ENCODE peak calls at places on chromosomes 13 and 19, in four cellular contexts. One of them, this sample, is unnamed.

GRCh38 chr19:43700368-43701015 is 15.4 kb upstream of the IRGC start:
- DNase-seq in fibroblast of mammary gland: peak
- DNase-seq in Peyer's patch: no peak
- DNase-seq in kidney epithelial cell: no peak
- DNase-seq in this sample: peak

GRCh38 chr13:67075239-67075638 is 154.9 kb downstream of the PCDH9 start:
- DNase-seq in fibroblast of mammary gland: peak
- DNase-seq in Peyer's patch: no peak
- DNase-seq in kidney epithelial cell: no peak
- DNase-seq in this sample: no peak

GRCh38 chr19:10508707-10509106 is 5.6 kb upstream of the KEAP1 start:
- DNase-seq in fibroblast of mammary gland: peak
- DNase-seq in Peyer's patch: no peak
- DNase-seq in kidney epithelial cell: no peak
- DNase-seq in this sample: no peak

GRCh38 chr19:35207391-35207871 is 21.1 kb downstream of the FAM187B start:
- DNase-seq in fibroblast of mammary gland: no peak
- DNase-seq in Peyer's patch: no peak
- DNase-seq in kidney epithelial cell: no peak
- DNase-seq in this sample: no peak

GRCh38 chr13:67049744-67050143 is 180.4 kb downstream of the PCDH9 start:
- DNase-seq in fibroblast of mammary gland: no peak
- DNase-seq in Peyer's patch: no peak
- DNase-seq in kidney epithelial cell: no peak
- DNase-seq in this sample: no peak

GRCh38 chr19:5838437-5839311 is 828 bp downstream of the FUT6 start:
- DNase-seq in fibroblast of mammary gland: no peak
- DNase-seq in Peyer's patch: peak
- DNase-seq in kidney epithelial cell: no peak
- DNase-seq in this sample: no peak

GRCh38 chr19:46944918-46945628 is 74.6 kb upstream of the NPAS1 start:
- DNase-seq in fibroblast of mammary gland: peak
- DNase-seq in Peyer's patch: peak
- DNase-seq in kidney epithelial cell: no peak
- DNase-seq in this sample: no peak

GRCh38 chr13:101695870-101696516 is 243.5 kb downstream of the ITGBL1 start:
- DNase-seq in fibroblast of mammary gland: peak
- DNase-seq in Peyer's patch: no peak
- DNase-seq in kidney epithelial cell: no peak
- DNase-seq in this sample: no peak

GRCh38 chr13:76864259-76864658 is 21.9 kb downstream of the KCTD12 start:
- DNase-seq in fibroblast of mammary gland: no peak
- DNase-seq in Peyer's patch: no peak
- DNase-seq in kidney epithelial cell: no peak
- DNase-seq in this sample: no peak

GRCh38 chr19:49957262-49957915 is 3.6 kb downstream of the SIGLEC11 start:
- DNase-seq in fibroblast of mammary gland: no peak
- DNase-seq in Peyer's patch: no peak
- DNase-seq in kidney epithelial cell: no peak
- DNase-seq in this sample: no peak

GRCh38 chr19:58558066-58558622 is at the start of gene UBE2M:
- DNase-seq in fibroblast of mammary gland: peak
- DNase-seq in Peyer's patch: no peak
- DNase-seq in kidney epithelial cell: no peak
- DNase-seq in this sample: no peak

GRCh38 chr13:30418075-30418715 is 4.1 kb upstream of the UBE2L5 start:
- DNase-seq in fibroblast of mammary gland: no peak
- DNase-seq in Peyer's patch: no peak
- DNase-seq in kidney epithelial cell: no peak
- DNase-seq in this sample: no peak

GRCh38 chr19:5993516-5994406 is 15.8 kb upstream of the RANBP3 start:
- DNase-seq in fibroblast of mammary gland: no peak
- DNase-seq in Peyer's patch: peak
- DNase-seq in kidney epithelial cell: no peak
- DNase-seq in this sample: no peak

GRCh38 chr13:108213946-108214345 is 1.4 kb downstream of the LIG4 start:
- DNase-seq in fibroblast of mammary gland: peak
- DNase-seq in Peyer's patch: no peak
- DNase-seq in kidney epithelial cell: no peak
- DNase-seq in this sample: no peak

GRCh38 chr13:30774214-30774730 is 38.9 kb downstream of the ALOX5AP start:
- DNase-seq in fibroblast of mammary gland: no peak
- DNase-seq in Peyer's patch: no peak
- DNase-seq in kidney epithelial cell: no peak
- DNase-seq in this sample: no peak

GRCh38 chr19:55643733-55644116 is 276 bp downstream of the ZNF581 start:
- DNase-seq in fibroblast of mammary gland: no peak
- DNase-seq in Peyer's patch: peak
- DNase-seq in kidney epithelial cell: no peak
- DNase-seq in this sample: no peak

GRCh38 chr19:47679251-47679900 is 33.8 kb upstream of the EHD2 start:
- DNase-seq in fibroblast of mammary gland: no peak
- DNase-seq in Peyer's patch: peak
- DNase-seq in kidney epithelial cell: no peak
- DNase-seq in this sample: no peak

GRCh38 chr13:44103721-44104490 is 224.2 kb downstream of the LACC1 start:
- DNase-seq in fibroblast of mammary gland: no peak
- DNase-seq in Peyer's patch: no peak
- DNase-seq in kidney epithelial cell: no peak
- DNase-seq in this sample: no peak

GRCh38 chr19:741506-742131 is 9.3 kb upstream of the MISP start:
- DNase-seq in fibroblast of mammary gland: no peak
- DNase-seq in Peyer's patch: no peak
- DNase-seq in kidney epithelial cell: no peak
- DNase-seq in this sample: no peak

GRCh38 chr13:23799945-23800344 is 89.3 kb downstream of the MIPEP start:
- DNase-seq in fibroblast of mammary gland: peak
- DNase-seq in Peyer's patch: no peak
- DNase-seq in kidney epithelial cell: no peak
- DNase-seq in this sample: peak

GRCh38 chr19:29397748-29398147 is 128.0 kb upstream of the VSTM2B start:
- DNase-seq in fibroblast of mammary gland: no peak
- DNase-seq in Peyer's patch: no peak
- DNase-seq in kidney epithelial cell: no peak
- DNase-seq in this sample: no peak

GRCh38 chr19:11924886-11925583 is at the start of gene ZNF700:
- DNase-seq in fibroblast of mammary gland: peak
- DNase-seq in Peyer's patch: peak
- DNase-seq in kidney epithelial cell: peak
- DNase-seq in this sample: peak

GRCh38 chr13:26831336-26831908 is 70.8 kb upstream of the GPR12 start:
- DNase-seq in fibroblast of mammary gland: no peak
- DNase-seq in Peyer's patch: no peak
- DNase-seq in kidney epithelial cell: no peak
- DNase-seq in this sample: no peak

GRCh38 chr13:21576424-21576823 is 27.5 kb downstream of the MICU2 start:
- DNase-seq in fibroblast of mammary gland: no peak
- DNase-seq in Peyer's patch: no peak
- DNase-seq in kidney epithelial cell: no peak
- DNase-seq in this sample: no peak

GRCh38 chr19:13212759-13213330 is 62.6 kb downstream of the IER2 start:
- DNase-seq in fibroblast of mammary gland: peak
- DNase-seq in Peyer's patch: peak
- DNase-seq in kidney epithelial cell: no peak
- DNase-seq in this sample: peak

GRCh38 chr13:66154981-66155380 is 1075.2 kb downstream of the PCDH9 start:
- DNase-seq in fibroblast of mammary gland: peak
- DNase-seq in Peyer's patch: no peak
- DNase-seq in kidney epithelial cell: no peak
- DNase-seq in this sample: no peak

GRCh38 chr13:46721054-46721453 is 75.9 kb downstream of the ESD start:
- DNase-seq in fibroblast of mammary gland: peak
- DNase-seq in Peyer's patch: no peak
- DNase-seq in kidney epithelial cell: no peak
- DNase-seq in this sample: no peak

GRCh38 chr19:15291666-15292065 is 40.7 kb downstream of the BRD4 start:
- DNase-seq in fibroblast of mammary gland: no peak
- DNase-seq in Peyer's patch: no peak
- DNase-seq in kidney epithelial cell: no peak
- DNase-seq in this sample: no peak

GRCh38 chr19:48509467-48510194 is 2.0 kb downstream of the LMTK3 start:
- DNase-seq in fibroblast of mammary gland: no peak
- DNase-seq in Peyer's patch: no peak
- DNase-seq in kidney epithelial cell: no peak
- DNase-seq in this sample: no peak

GRCh38 chr19:16076958-16077611 is 790 bp downstream of the TPM4 start:
- DNase-seq in fibroblast of mammary gland: no peak
- DNase-seq in Peyer's patch: peak
- DNase-seq in kidney epithelial cell: no peak
- DNase-seq in this sample: no peak

GRCh38 chr13:110989331-110989730 is 74.5 kb upstream of the ANKRD10 start:
- DNase-seq in fibroblast of mammary gland: peak
- DNase-seq in Peyer's patch: no peak
- DNase-seq in kidney epithelial cell: no peak
- DNase-seq in this sample: no peak

GRCh38 chr19:12782424-12783225 is 7.3 kb upstream of the HOOK2 start:
- DNase-seq in fibroblast of mammary gland: peak
- DNase-seq in Peyer's patch: peak
- DNase-seq in kidney epithelial cell: no peak
- DNase-seq in this sample: peak

GRCh38 chr19:28793391-28794168 is 419.4 kb downstream of the UQCRFS1 start:
- DNase-seq in fibroblast of mammary gland: no peak
- DNase-seq in Peyer's patch: no peak
- DNase-seq in kidney epithelial cell: no peak
- DNase-seq in this sample: peak

GRCh38 chr13:80334582-80335260 is 6.2 kb downstream of the SPRY2 start:
- DNase-seq in fibroblast of mammary gland: peak
- DNase-seq in Peyer's patch: no peak
- DNase-seq in kidney epithelial cell: no peak
- DNase-seq in this sample: no peak

GRCh38 chr13:76556632-76557031 is 329.6 kb downstream of the KCTD12 start:
- DNase-seq in fibroblast of mammary gland: no peak
- DNase-seq in Peyer's patch: no peak
- DNase-seq in kidney epithelial cell: no peak
- DNase-seq in this sample: no peak

GRCh38 chr19:33938821-33939220 is 142.2 kb downstream of the KCTD15 start:
- DNase-seq in fibroblast of mammary gland: no peak
- DNase-seq in Peyer's patch: no peak
- DNase-seq in kidney epithelial cell: no peak
- DNase-seq in this sample: no peak

GRCh38 chr13:48571121-48571901 is 38.4 kb upstream of the RCBTB2 start:
- DNase-seq in fibroblast of mammary gland: peak
- DNase-seq in Peyer's patch: no peak
- DNase-seq in kidney epithelial cell: no peak
- DNase-seq in this sample: no peak

GRCh38 chr13:65744761-65745160 is 1485.4 kb downstream of the PCDH9 start:
- DNase-seq in fibroblast of mammary gland: peak
- DNase-seq in Peyer's patch: no peak
- DNase-seq in kidney epithelial cell: no peak
- DNase-seq in this sample: no peak

GRCh38 chr13:110938662-110939421 is 24.0 kb upstream of the ANKRD10 start:
- DNase-seq in fibroblast of mammary gland: no peak
- DNase-seq in Peyer's patch: no peak
- DNase-seq in kidney epithelial cell: no peak
- DNase-seq in this sample: no peak

GRCh38 chr19:4539697-4540581 is at the start of gene LRG1:
- DNase-seq in fibroblast of mammary gland: no peak
- DNase-seq in Peyer's patch: peak
- DNase-seq in kidney epithelial cell: no peak
- DNase-seq in this sample: peak
- TF ChIP-seq CTCF in fibroblast of mammary gland: no peak
- TF ChIP-seq CTCF in Peyer's patch: no peak
- TF ChIP-seq CTCF in kidney epithelial cell: no peak
- TF ChIP-seq CTCF in this sample: no peak

DNA sequence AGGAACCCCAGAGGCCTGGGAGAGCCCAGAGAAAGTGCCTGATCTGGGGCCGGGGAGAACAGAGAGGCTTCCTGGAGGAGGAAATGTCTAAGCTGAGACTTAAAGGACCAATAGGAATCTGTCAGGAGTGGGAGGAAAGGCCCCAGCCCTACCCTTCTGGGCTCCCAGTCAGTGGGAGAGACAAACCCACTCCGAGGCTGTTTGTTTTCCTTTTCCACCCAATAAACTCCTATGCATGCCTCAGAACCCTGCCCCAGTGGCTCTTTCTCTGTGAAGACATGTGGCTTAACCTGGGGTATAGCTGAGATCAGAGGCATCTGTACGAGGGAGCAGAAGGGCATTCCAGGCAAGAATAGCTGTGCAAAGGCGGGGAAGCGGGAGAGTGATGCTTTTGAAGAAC is 1.9 kb downstream of the MEGF8 start:
- DNase-seq in fibroblast of mammary gland: no peak
- DNase-seq in Peyer's patch: no peak
- DNase-seq in kidney epithelial cell: no peak
- DNase-seq in this sample: no peak
- H3K4me3 ChIP-seq in fibroblast of mammary gland: no peak
- H3K4me3 ChIP-seq in Peyer's patch: no peak
- H3K4me3 ChIP-seq in kidney epithelial cell: no peak
- H3K4me3 ChIP-seq in this sample: no peak

GRCh38 chr13:37510441-37510840 is 88.1 kb downstream of the POSTN start:
- DNase-seq in fibroblast of mammary gland: no peak
- DNase-seq in Peyer's patch: no peak
- DNase-seq in kidney epithelial cell: no peak
- DNase-seq in this sample: no peak
- TF ChIP-seq CTCF in fibroblast of mammary gland: no peak
- TF ChIP-seq CTCF in Peyer's patch: no peak
- TF ChIP-seq CTCF in kidney epithelial cell: no peak
- TF ChIP-seq CTCF in this sample: no peak

DNA sequence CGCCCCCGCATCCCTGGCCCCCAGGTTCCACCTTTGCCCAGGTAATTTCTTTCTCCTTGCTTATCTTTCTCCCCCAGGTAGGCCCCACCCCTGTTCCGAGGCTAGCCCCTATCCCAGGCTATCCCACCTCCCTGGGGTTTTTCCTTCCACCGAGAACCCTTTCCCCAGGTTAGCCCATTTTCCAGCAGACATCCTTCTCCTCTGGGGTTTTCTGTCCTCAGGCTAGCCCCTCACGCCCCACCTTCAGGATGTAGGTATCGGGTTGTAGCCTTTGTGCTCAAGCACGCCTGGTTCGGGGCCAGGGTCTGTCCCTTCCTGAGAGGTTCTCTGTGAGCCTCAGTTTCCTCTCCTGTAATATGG is 835 bp downstream of the FSD1 start:
- DNase-seq in fibroblast of mammary gland: no peak
- DNase-seq in Peyer's patch: no peak
- DNase-seq in kidney epithelial cell: no peak
- DNase-seq in this sample: no peak
- H3K4me3 ChIP-seq in fibroblast of mammary gland: no peak
- H3K4me3 ChIP-seq in Peyer's patch: no peak
- H3K4me3 ChIP-seq in kidney epithelial cell: no peak
- H3K4me3 ChIP-seq in this sample: no peak